ENCODE peak calls at places on chromosomes 1 and 21, in seven cellular contexts. One of them, this sample, is unnamed.

GRCh38 chr1:170559166-170559565 is 27.2 kb downstream of the GORAB start:
- DNase-seq in Calu3: no peak
- DNase-seq in natural killer cell: no peak
- DNase-seq in body of pancreas: no peak
- DNase-seq in AG09309: no peak
- DNase-seq in H1: no peak
- DNase-seq in brain microvascular endothelial cell: no peak
- DNase-seq in this sample: no peak

GRCh38 chr1:18951416-18951815 is 5.1 kb downstream of the IFFO2 start:
- DNase-seq in brain microvascular endothelial cell: no peak
- DNase-seq in Calu3: no peak
- DNase-seq in AG09309: no peak
- DNase-seq in H1: no peak
- DNase-seq in body of pancreas: no peak
- DNase-seq in natural killer cell: no peak
- DNase-seq in this sample: no peak

GRCh38 chr1:44254392-44254791 is 41.1 kb downstream of the DMAP1 start:
- DNase-seq in H1: no peak
- DNase-seq in natural killer cell: no peak
- DNase-seq in AG09309: no peak
- DNase-seq in Calu3: no peak
- DNase-seq in brain microvascular endothelial cell: no peak
- DNase-seq in body of pancreas: no peak
- DNase-seq in this sample: no peak

GRCh38 chr1:222877854-222878253 is 63.0 kb downstream of the DISP1 start:
- DNase-seq in natural killer cell: no peak
- DNase-seq in AG09309: no peak
- DNase-seq in brain microvascular endothelial cell: no peak
- DNase-seq in H1: no peak
- DNase-seq in Calu3: no peak
- DNase-seq in body of pancreas: no peak
- DNase-seq in this sample: no peak

GRCh38 chr1:203362561-203363055 is 11.7 kb upstream of the FMOD start:
- DNase-seq in Calu3: no peak
- DNase-seq in body of pancreas: no peak
- DNase-seq in natural killer cell: no peak
- DNase-seq in H1: no peak
- DNase-seq in brain microvascular endothelial cell: no peak
- DNase-seq in AG09309: no peak
- DNase-seq in this sample: no peak

GRCh38 chr1:64864018-64864945 is 102.1 kb downstream of the JAK1 start:
- DNase-seq in AG09309: no peak
- DNase-seq in natural killer cell: peak
- DNase-seq in H1: no peak
- DNase-seq in Calu3: peak
- DNase-seq in brain microvascular endothelial cell: no peak
- DNase-seq in body of pancreas: peak
- DNase-seq in this sample: no peak

GRCh38 chr21:37455504-37455911 is 88.9 kb downstream of the DYRK1A start:
- DNase-seq in brain microvascular endothelial cell: no peak
- DNase-seq in AG09309: no peak
- DNase-seq in Calu3: no peak
- DNase-seq in H1: no peak
- DNase-seq in natural killer cell: no peak
- DNase-seq in body of pancreas: no peak
- DNase-seq in this sample: no peak

GRCh38 chr1:7089485-7089884 is 304.2 kb downstream of the CAMTA1 start:
- DNase-seq in brain microvascular endothelial cell: no peak
- DNase-seq in AG09309: no peak
- DNase-seq in natural killer cell: no peak
- DNase-seq in body of pancreas: no peak
- DNase-seq in H1: no peak
- DNase-seq in Calu3: no peak
- DNase-seq in this sample: no peak

GRCh38 chr1:241507189-241507820 is 12.2 kb downstream of the FH start:
- DNase-seq in AG09309: no peak
- DNase-seq in brain microvascular endothelial cell: no peak
- DNase-seq in body of pancreas: no peak
- DNase-seq in H1: no peak
- DNase-seq in Calu3: no peak
- DNase-seq in natural killer cell: no peak
- DNase-seq in this sample: no peak

GRCh38 chr1:19424651-19425570 is 60.4 kb downstream of the CAPZB start:
- DNase-seq in H1: no peak
- DNase-seq in Calu3: no peak
- DNase-seq in natural killer cell: no peak
- DNase-seq in brain microvascular endothelial cell: no peak
- DNase-seq in body of pancreas: no peak
- DNase-seq in AG09309: no peak
- DNase-seq in this sample: no peak

GRCh38 chr1:167514278-167514677 is 4.1 kb downstream of the CD247 start:
- DNase-seq in natural killer cell: peak
- DNase-seq in body of pancreas: no peak
- DNase-seq in brain microvascular endothelial cell: no peak
- DNase-seq in Calu3: no peak
- DNase-seq in H1: no peak
- DNase-seq in AG09309: no peak
- DNase-seq in this sample: no peak

GRCh38 chr1:160032165-160032827 is 506 bp upstream of the PIGM start:
- DNase-seq in body of pancreas: no peak
- DNase-seq in Calu3: no peak
- DNase-seq in H1: no peak
- DNase-seq in AG09309: no peak
- DNase-seq in brain microvascular endothelial cell: no peak
- DNase-seq in natural killer cell: no peak
- DNase-seq in this sample: no peak

GRCh38 chr1:177206831-177207230 is 36.1 kb downstream of the BRINP2 start:
- DNase-seq in body of pancreas: no peak
- DNase-seq in brain microvascular endothelial cell: no peak
- DNase-seq in AG09309: peak
- DNase-seq in natural killer cell: no peak
- DNase-seq in Calu3: no peak
- DNase-seq in H1: no peak
- DNase-seq in this sample: no peak

GRCh38 chr1:31985430-31985829 is 28.2 kb upstream of the KHDRBS1 start:
- DNase-seq in Calu3: no peak
- DNase-seq in natural killer cell: no peak
- DNase-seq in H1: no peak
- DNase-seq in AG09309: no peak
- DNase-seq in body of pancreas: no peak
- DNase-seq in brain microvascular endothelial cell: no peak
- DNase-seq in this sample: no peak

GRCh38 chr1:41530411-41530810 is 45.9 kb upstream of the EDN2 start:
- DNase-seq in body of pancreas: no peak
- DNase-seq in Calu3: no peak
- DNase-seq in H1: no peak
- DNase-seq in natural killer cell: no peak
- DNase-seq in AG09309: no peak
- DNase-seq in brain microvascular endothelial cell: no peak
- DNase-seq in this sample: no peak

GRCh38 chr1:160346953-160347352 is 3.8 kb downstream of the NCSTN start:
- DNase-seq in brain microvascular endothelial cell: no peak
- DNase-seq in H1: no peak
- DNase-seq in natural killer cell: no peak
- DNase-seq in body of pancreas: peak
- DNase-seq in Calu3: no peak
- DNase-seq in AG09309: no peak
- DNase-seq in this sample: no peak

GRCh38 chr1:169105434-169106094 is 926 bp upstream of the ATP1B1 start:
- DNase-seq in H1: peak
- DNase-seq in Calu3: peak
- DNase-seq in brain microvascular endothelial cell: no peak
- DNase-seq in body of pancreas: peak
- DNase-seq in natural killer cell: peak
- DNase-seq in AG09309: no peak
- DNase-seq in this sample: peak

GRCh38 chr1:169106921-169107672 is 607 bp downstream of the ATP1B1 start:
- DNase-seq in natural killer cell: no peak
- DNase-seq in AG09309: no peak
- DNase-seq in brain microvascular endothelial cell: no peak
- DNase-seq in Calu3: no peak
- DNase-seq in body of pancreas: no peak
- DNase-seq in H1: no peak
- DNase-seq in this sample: no peak

GRCh38 chr1:169105087-169105433 is 1.4 kb upstream of the ATP1B1 start:
- DNase-seq in Calu3: no peak
- DNase-seq in natural killer cell: no peak
- DNase-seq in body of pancreas: no peak
- DNase-seq in brain microvascular endothelial cell: no peak
- DNase-seq in H1: no peak
- DNase-seq in AG09309: no peak
- DNase-seq in this sample: no peak

GRCh38 chr1:169107673-169108160 is 1.2 kb downstream of the ATP1B1 start:
- DNase-seq in brain microvascular endothelial cell: peak
- DNase-seq in Calu3: no peak
- DNase-seq in natural killer cell: no peak
- DNase-seq in H1: no peak
- DNase-seq in AG09309: no peak
- DNase-seq in body of pancreas: no peak
- DNase-seq in this sample: no peak

DNA sequence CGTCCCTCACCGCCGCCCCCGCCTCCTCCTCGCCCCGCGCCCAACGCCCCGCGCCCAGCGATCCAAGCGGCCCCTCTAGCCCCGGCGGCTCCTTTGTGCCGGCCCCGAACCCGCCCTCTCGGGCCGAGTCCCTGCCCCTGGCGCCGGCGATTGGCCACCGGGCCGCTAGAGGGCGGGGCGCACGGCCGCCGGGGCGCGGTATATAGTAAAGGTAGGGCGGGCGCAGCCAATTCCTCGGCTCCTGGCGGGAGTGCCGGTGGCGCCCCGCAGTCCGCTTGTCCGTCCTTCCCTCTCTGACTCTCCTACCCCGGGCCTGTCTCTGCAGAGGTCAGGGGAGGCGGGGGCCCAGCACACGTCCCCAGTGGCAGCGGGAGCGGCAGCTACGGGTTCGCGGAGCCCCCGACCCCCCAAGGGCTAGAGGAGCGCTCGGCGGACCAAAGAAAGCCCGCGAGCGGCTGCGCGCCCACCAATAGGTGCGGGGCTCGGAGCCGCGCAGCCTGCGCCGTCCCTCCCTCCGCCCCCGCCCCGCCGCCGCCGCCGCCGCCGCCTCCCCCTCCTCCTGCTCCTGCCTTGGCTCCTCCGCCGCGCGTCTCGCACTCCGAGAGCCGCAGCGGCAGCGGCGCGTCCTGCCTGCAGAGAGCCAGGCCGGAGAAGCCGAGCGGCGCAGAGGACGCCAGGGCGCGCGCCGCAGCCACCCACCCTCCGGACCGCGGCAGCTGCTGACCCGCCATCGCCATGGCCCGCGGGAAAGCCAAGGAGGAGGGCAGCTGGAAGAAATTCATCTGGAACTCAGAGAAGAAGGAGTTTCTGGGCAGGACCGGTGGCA is at the start of gene ATP1B1:
- DNase-seq in body of pancreas: peak
- DNase-seq in natural killer cell: peak
- DNase-seq in Calu3: peak
- DNase-seq in brain microvascular endothelial cell: peak
- DNase-seq in AG09309: no peak
- DNase-seq in H1: peak
- DNase-seq in this sample: peak
- TF ChIP-seq CTCF in body of pancreas: peak
- TF ChIP-seq CTCF in natural killer cell: peak
- TF ChIP-seq CTCF in Calu3: peak
- TF ChIP-seq CTCF in brain microvascular endothelial cell: peak
- TF ChIP-seq CTCF in AG09309: peak
- TF ChIP-seq CTCF in H1: no peak
- TF ChIP-seq CTCF in this sample: peak

DNA sequence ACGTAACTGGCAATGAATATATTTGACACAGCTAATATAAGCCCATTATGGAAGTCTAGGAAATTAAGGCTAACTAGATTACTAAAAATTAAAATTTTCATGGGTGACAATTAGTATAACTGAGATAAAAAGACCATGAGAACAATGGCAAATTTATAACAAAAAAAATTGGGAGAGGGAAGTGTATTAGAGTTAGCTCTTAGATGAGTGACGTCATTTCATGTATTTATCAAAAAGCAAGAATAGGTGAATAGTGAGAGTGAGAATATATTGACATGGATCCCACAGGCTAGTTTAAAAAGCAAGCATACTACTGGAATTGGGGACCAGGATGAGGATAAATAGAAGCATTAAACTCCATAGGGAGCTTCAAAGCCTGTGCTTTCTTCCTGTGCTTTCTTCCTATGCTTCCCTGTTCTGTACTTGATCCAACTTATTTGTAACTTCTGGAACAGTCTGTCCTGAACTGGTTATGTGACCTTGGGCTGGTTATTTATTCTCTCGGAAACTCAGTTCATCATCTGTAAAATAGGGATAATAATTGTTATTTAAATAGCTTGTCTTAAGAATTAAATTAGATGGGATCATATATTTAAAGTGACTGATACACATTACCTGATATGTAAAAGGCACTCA is 9.1 kb downstream of the BCL9 start:
- DNase-seq in H1: no peak
- DNase-seq in Calu3: no peak
- DNase-seq in natural killer cell: no peak
- DNase-seq in AG09309: no peak
- DNase-seq in brain microvascular endothelial cell: no peak
- DNase-seq in body of pancreas: no peak
- DNase-seq in this sample: no peak
- TF ChIP-seq CTCF in H1: no peak
- TF ChIP-seq CTCF in Calu3: no peak
- TF ChIP-seq CTCF in natural killer cell: no peak
- TF ChIP-seq CTCF in AG09309: no peak
- TF ChIP-seq CTCF in brain microvascular endothelial cell: no peak
- TF ChIP-seq CTCF in body of pancreas: no peak
- TF ChIP-seq CTCF in this sample: no peak

DNA sequence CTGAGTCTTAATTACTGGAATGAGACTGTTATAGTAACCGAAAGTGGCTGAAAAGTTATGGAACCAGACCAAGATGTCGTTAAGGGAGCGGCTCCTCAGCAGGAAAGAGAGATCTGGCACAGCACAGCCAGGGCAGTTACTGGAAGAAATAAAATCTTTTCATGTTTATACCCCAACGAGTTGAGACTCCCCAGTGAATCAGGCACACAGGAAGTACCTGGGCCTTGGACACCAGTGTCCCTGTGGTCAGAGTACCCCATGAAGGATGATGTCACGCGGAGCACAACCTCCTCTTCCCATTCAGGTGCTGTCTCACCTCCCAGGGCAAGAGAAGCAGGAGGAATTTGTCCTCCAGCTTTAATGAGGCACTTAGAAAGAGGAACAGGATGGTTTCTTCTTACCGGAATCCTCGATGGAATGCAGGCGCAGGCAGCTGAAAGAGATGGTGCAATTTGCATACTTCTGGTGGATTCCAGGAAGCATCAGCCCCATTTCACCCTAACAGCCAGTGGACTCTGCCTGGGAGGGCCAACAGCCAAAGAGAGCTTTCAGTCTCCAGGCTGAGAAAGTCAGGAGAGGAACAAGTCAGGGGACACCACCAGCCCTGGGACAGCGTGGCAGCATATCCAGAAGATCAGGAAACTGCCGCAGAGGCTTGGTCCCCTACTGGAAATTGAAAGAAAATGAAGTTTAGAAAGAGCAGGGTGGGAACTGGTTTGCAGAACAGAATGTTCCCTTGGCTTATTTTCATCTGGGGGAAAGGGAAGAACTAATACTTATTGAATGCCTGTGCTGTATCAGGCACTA is 35.9 kb upstream of the CTTNBP2NL start:
- DNase-seq in H1: peak
- DNase-seq in natural killer cell: no peak
- DNase-seq in brain microvascular endothelial cell: peak
- DNase-seq in Calu3: peak
- DNase-seq in body of pancreas: peak
- DNase-seq in AG09309: peak
- DNase-seq in this sample: no peak
- TF ChIP-seq CTCF in H1: no peak
- TF ChIP-seq CTCF in natural killer cell: no peak
- TF ChIP-seq CTCF in brain microvascular endothelial cell: no peak
- TF ChIP-seq CTCF in Calu3: no peak
- TF ChIP-seq CTCF in body of pancreas: no peak
- TF ChIP-seq CTCF in AG09309: no peak
- TF ChIP-seq CTCF in this sample: no peak

GRCh38 chr1:118503747-118504146 is 318.7 kb upstream of the SPAG17 start:
- DNase-seq in Calu3: no peak
- DNase-seq in H1: no peak
- DNase-seq in AG09309: no peak
- DNase-seq in brain microvascular endothelial cell: no peak
- DNase-seq in body of pancreas: no peak
- DNase-seq in natural killer cell: no peak
- DNase-seq in this sample: no peak
- TF ChIP-seq CTCF in Calu3: no peak
- TF ChIP-seq CTCF in H1: no peak
- TF ChIP-seq CTCF in AG09309: no peak
- TF ChIP-seq CTCF in brain microvascular endothelial cell: no peak
- TF ChIP-seq CTCF in body of pancreas: no peak
- TF ChIP-seq CTCF in natural killer cell: no peak
- TF ChIP-seq CTCF in this sample: no peak